ENCODE peak calls at places on chromosomes 1 and 21, in seven cellular contexts. K, P, I, N, U, W and C are unnamed samples.

GRCh38 chr1:110554871-110555801 is 36.2 kb upstream of the KCNA10 start:
- DNase-seq in I (peak; percentile 77), P (peak; percentile 36), K (peak; percentile 92), W (peak; percentile 30), U (peak; percentile 18), N (peak; percentile 67), C (peak; percentile 82)

GRCh38 chr21:14533555-14534400 is 12.3 kb downstream of the SAMSN1 start:
- DNase-seq in P (no peak), N (peak; percentile 43), U (no peak), I (no peak), K (no peak), W (peak; percentile 77), C (no peak)

GRCh38 chr1:161285519-161285918 is 24.2 kb downstream of the MPZ start:
- DNase-seq in K (no peak), P (no peak), I (no peak), W (no peak), N (no peak), U (no peak), C (no peak)

GRCh38 chr1:238991730-238992490 is 394.5 kb upstream of the CHRM3 start:
- DNase-seq in K (no peak), U (no peak), P (no peak), W (no peak), N (no peak), I (no peak), C (no peak)

GRCh38 chr1:243974451-243975292 is 76.4 kb upstream of the ZBTB18 start:
- DNase-seq in P (no peak), I (no peak), W (peak; percentile 31), U (no peak), K (no peak), N (no peak), C (no peak)

GRCh38 chr1:171769171-171769570 is 12.3 kb upstream of the METTL13 start:
- DNase-seq in K (no peak), P (no peak), I (no peak), W (no peak), U (no peak), N (peak; percentile 43), C (no peak)

GRCh38 chr1:11157394-11157793 is 31.8 kb upstream of the ANGPTL7 start:
- DNase-seq in P (no peak), W (no peak), K (no peak), I (no peak), N (no peak), U (no peak), C (no peak)

GRCh38 chr1:60390593-60391282 is 317.2 kb upstream of the C1orf87 start:
- DNase-seq in P (no peak), U (no peak), K (no peak), W (no peak), I (no peak), N (no peak), C (no peak)

GRCh38 chr1:50977575-50978143 is 7.6 kb downstream of the CDKN2C start:
- DNase-seq in I (peak; percentile 88), K (peak; percentile 91), W (peak; percentile 44), U (peak; percentile 49), P (peak; percentile 58), N (peak; percentile 87), C (no peak)

GRCh38 chr1:119249283-119249682 is 108.8 kb upstream of the WARS2 start:
- DNase-seq in I (no peak), K (no peak), W (no peak), P (no peak), U (no peak), N (peak; percentile 8), C (no peak)

GRCh38 chr1:159088050-159088449 is 11.5 kb upstream of the AIM2 start:
- DNase-seq in I (no peak), N (no peak), K (no peak), U (no peak), P (no peak), W (peak; percentile 66), C (no peak)

GRCh38 chr21:40208960-40209359 is 341.7 kb downstream of the PCP4 start:
- DNase-seq in P (no peak), W (no peak), U (no peak), K (no peak), I (no peak), N (no peak), C (no peak)

GRCh38 chr1:31691951-31692350 is 11.9 kb downstream of the COL16A1 start:
- DNase-seq in I (no peak), W (no peak), N (no peak), K (no peak), U (no peak), P (no peak), C (no peak)
- TF ChIP-seq CTCF in I (no peak), W (no peak), N (peak; percentile 33), K (no peak), U (no peak), P (no peak), C (no peak)

GRCh38 chr1:235885654-235886238 is 19.0 kb upstream of the LYST start:
- DNase-seq in I (no peak), P (no peak), W (no peak), N (no peak), K (no peak), U (no peak), C (no peak)

GRCh38 chr1:235882816-235883215 is 16.1 kb upstream of the LYST start:
- DNase-seq in K (no peak), U (no peak), I (no peak), N (no peak), W (no peak), P (no peak), C (peak; percentile 67)

GRCh38 chr1:235881930-235882700 is 15.4 kb upstream of the LYST start:
- DNase-seq in P (no peak), K (no peak), W (no peak), N (no peak), I (no peak), U (no peak), C (no peak)

GRCh38 chr1:235887676-235888075 is 21.0 kb upstream of the LYST start:
- DNase-seq in K (no peak), U (no peak), W (no peak), I (no peak), P (no peak), N (no peak), C (no peak)

DNA sequence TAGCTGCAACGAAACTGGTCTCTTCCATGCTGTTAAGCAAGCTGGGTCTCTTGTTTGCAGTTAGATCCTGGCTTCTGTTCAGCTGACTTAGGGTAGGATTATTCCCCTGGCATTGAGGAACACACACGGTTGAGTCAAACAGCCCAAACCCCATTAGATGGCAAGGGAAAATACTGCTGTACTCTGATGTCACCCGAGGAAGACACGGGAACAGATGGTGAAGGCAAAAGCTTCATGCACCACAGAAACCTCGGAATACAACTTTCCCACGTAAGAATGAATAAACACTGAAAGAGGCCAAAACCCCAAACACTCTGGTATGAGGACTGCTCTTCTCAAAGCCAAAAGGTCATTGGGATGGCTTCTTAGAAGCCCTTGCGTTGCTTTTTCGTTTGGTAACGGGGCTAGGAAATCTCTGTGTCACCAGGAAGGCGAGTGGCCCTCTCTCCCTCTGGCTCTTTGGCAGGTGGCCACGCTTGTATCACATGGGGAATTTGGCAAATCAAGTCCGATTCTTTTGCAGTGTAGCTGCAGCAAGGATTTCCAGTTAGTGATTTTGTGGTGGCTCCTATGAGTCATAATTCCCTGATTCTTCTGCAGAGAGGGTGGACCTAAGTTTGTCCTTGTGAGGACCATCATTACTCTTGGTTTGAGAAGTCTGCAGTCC is 16.7 kb upstream of the LYST start:
- DNase-seq in I (peak; percentile 88), K (no peak), N (no peak), P (peak; percentile 76), U (peak; percentile 84), W (peak; percentile 39), C (peak; percentile 98)
- TF ChIP-seq POLR2A in I (no peak), K (no peak), N (no peak), P (no peak), U (no peak), W (no peak), C (no peak)

DNA sequence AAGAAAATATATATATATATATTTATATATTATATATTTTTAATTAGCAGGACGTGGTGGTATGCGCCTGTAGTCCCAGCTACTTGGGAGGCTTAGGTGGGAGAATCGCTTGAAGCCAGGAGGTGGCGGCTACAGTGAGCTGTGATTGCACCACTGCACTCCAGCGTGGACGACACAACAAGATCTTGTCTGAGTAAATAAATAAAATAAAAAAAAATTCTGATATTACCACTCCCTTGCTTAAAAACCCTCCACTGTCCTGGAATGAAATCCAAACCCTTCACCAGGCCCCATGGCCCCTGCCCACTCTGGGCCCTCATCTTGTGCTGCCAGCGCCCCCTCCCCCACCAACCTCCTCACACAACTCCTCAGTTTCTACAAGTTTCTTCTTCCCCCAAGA is 1.7 kb upstream of the ECE1 start:
- DNase-seq in W (no peak), I (peak; percentile 23), U (no peak), N (no peak), K (no peak), P (no peak), C (no peak)
- H3K4me3 ChIP-seq in W (no peak overlapping the region), I (no peak overlapping the region), U (no peak overlapping the region), N (no peak overlapping the region), K (no peak overlapping the region), P (no peak overlapping the region), C (no peak overlapping the region)

GRCh38 chr1:224106568-224107281 is 7.2 kb upstream of the FBXO28 start:
- DNase-seq in K (no peak), W (peak; percentile 67), P (peak; percentile 41), N (peak; percentile 70), U (no peak), I (no peak), C (no peak)
- TF ChIP-seq CTCF in K (no peak), W (peak; percentile 58), P (peak; percentile 46), N (peak; percentile 67), U (no peak), I (no peak), C (no peak)

GRCh38 chr1:220879090-220879508 is at the start of gene HLX:
- DNase-seq in P (peak; percentile 86), W (peak; percentile 89), I (peak; percentile 94), N (peak; percentile 85), U (peak; percentile 84), K (peak; percentile 95), C (peak; percentile 84)
- TF ChIP-seq POLR2A in P (peak; percentile 80), W (no peak), I (peak; percentile 42), N (peak; percentile 42), U (peak; percentile 49), K (peak; percentile 79), C (no peak)

DNA sequence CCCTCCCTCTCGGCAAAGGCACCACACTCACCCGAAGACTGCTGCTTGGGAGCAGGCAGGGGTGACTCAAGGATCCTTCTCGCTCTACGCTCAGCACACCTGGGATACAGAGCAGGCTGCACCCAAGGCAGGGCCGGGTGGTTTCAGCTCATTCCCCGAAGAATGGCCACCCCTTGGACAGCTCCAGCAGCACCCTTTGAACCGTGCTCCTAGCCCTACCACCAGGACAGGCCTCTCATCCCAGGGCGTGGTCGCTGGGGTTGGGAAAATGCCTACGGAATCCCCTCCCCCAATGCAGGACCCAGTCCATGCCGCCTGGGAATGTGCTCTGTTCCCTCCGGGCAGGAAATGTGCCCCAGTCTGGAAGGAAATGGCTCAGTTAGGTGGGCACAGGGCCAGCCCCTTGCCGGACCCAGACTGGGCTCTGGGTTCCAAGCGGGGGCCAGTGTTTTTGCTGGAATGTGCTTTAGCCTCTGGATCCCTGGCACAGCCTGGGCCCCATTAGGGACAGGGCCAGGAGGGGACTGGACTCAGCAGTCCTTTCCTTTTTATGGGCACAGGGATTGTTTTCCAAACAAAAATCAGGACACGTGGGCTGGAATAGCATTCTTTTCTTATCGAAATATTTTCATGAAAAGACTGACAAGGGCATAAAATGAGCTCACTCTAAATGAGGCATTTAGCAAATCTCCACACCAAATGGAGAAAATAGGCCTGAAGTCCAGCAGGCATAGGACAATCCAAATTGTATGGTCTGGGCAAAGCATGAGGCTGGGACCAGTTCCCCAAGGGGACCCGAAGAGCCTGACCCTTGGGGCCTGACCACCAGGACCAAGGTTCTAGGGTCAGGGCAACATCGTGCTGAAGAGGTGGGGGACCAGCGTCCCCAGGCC is 7.3 kb downstream of the TMEM82 start:
- DNase-seq in I (no peak), U (peak; percentile 52), W (peak; percentile 92), P (no peak), N (no peak), K (peak; percentile 49), C (no peak)
- H3K4me3 ChIP-seq in I (no peak overlapping the region), U (no peak overlapping the region), W (peak overlapping the region; percentile 74), P (no peak overlapping the region), N (no peak overlapping the region), K (no peak overlapping the region), C (no peak overlapping the region)